ENCODE peak calls at places on chromosomes 16 and 17, in six cellular contexts. One of them, this sample, is unnamed.
A peak's percentile ranks its signal among the peaks of the same experiment; 100 is the strongest.

GRCh38 chr17:71423871-71424546 is 696.8 kb upstream of the SOX9 start:
- DNase-seq in sigmoid colon: no peak
- DNase-seq in astrocyte of the spinal cord: peak; percentile 56
- DNase-seq in foreskin fibroblast: no peak
- DNase-seq in RWPE1: peak; percentile 86
- DNase-seq in HCEC 1CT: peak; percentile 17
- DNase-seq in this sample: no peak

GRCh38 chr17:71251276-71251675 is 869.5 kb upstream of the SOX9 start:
- DNase-seq in foreskin fibroblast: no peak
- DNase-seq in RWPE1: no peak
- DNase-seq in astrocyte of the spinal cord: peak; percentile 16
- DNase-seq in HCEC 1CT: peak; percentile 54
- DNase-seq in sigmoid colon: no peak
- DNase-seq in this sample: no peak

GRCh38 chr17:44557653-44558285 is 485 bp downstream of the FZD2 start:
- DNase-seq in HCEC 1CT: peak; percentile 67
- DNase-seq in astrocyte of the spinal cord: peak; percentile 81
- DNase-seq in foreskin fibroblast: peak; percentile 57
- DNase-seq in sigmoid colon: peak; percentile 69
- DNase-seq in RWPE1: no peak
- DNase-seq in this sample: no peak

GRCh38 chr16:29820271-29820701 is at the start of gene MVP:
- DNase-seq in HCEC 1CT: peak; percentile 74
- DNase-seq in sigmoid colon: peak; percentile 89
- DNase-seq in foreskin fibroblast: peak; percentile 77
- DNase-seq in astrocyte of the spinal cord: peak; percentile 66
- DNase-seq in RWPE1: peak; percentile 80
- DNase-seq in this sample: no peak

GRCh38 chr16:46745594-46745993 is 2.5 kb downstream of the MYLK3 start:
- DNase-seq in HCEC 1CT: no peak
- DNase-seq in RWPE1: no peak
- DNase-seq in sigmoid colon: peak; percentile 32
- DNase-seq in astrocyte of the spinal cord: no peak
- DNase-seq in foreskin fibroblast: no peak
- DNase-seq in this sample: no peak

GRCh38 chr16:87420401-87421368 is 28.5 kb downstream of the MAP1LC3B start:
- DNase-seq in astrocyte of the spinal cord: no peak
- DNase-seq in HCEC 1CT: no peak
- DNase-seq in foreskin fibroblast: no peak
- DNase-seq in RWPE1: no peak
- DNase-seq in sigmoid colon: peak; percentile 55
- DNase-seq in this sample: no peak

GRCh38 chr17:74730491-74731346 is 6.3 kb upstream of the RAB37 start:
- DNase-seq in astrocyte of the spinal cord: no peak
- DNase-seq in RWPE1: no peak
- DNase-seq in HCEC 1CT: no peak
- DNase-seq in foreskin fibroblast: no peak
- DNase-seq in sigmoid colon: no peak
- DNase-seq in this sample: no peak

GRCh38 chr17:7916799-7917198 is 710 bp upstream of the RNF227 start:
- DNase-seq in RWPE1: peak; percentile 9
- DNase-seq in foreskin fibroblast: peak; percentile 62
- DNase-seq in HCEC 1CT: no peak
- DNase-seq in sigmoid colon: no peak
- DNase-seq in astrocyte of the spinal cord: no peak
- DNase-seq in this sample: no peak

GRCh38 chr16:57185446-57185944 is 344 bp downstream of the PSME3IP1 start:
- DNase-seq in sigmoid colon: peak; percentile 82
- DNase-seq in HCEC 1CT: peak; percentile 74
- DNase-seq in foreskin fibroblast: peak; percentile 67
- DNase-seq in RWPE1: peak; percentile 60
- DNase-seq in astrocyte of the spinal cord: peak; percentile 61
- DNase-seq in this sample: no peak

GRCh38 chr16:12580809-12581208 is 222.9 kb downstream of the CPPED1 start:
- DNase-seq in RWPE1: no peak
- DNase-seq in HCEC 1CT: no peak
- DNase-seq in sigmoid colon: peak; percentile 49
- DNase-seq in astrocyte of the spinal cord: no peak
- DNase-seq in foreskin fibroblast: no peak
- DNase-seq in this sample: no peak

GRCh38 chr16:20114356-20114755 is 40.7 kb upstream of the GPR139 start:
- DNase-seq in RWPE1: peak; percentile 82
- DNase-seq in HCEC 1CT: no peak
- DNase-seq in astrocyte of the spinal cord: no peak
- DNase-seq in foreskin fibroblast: no peak
- DNase-seq in sigmoid colon: peak; percentile 76
- DNase-seq in this sample: no peak

GRCh38 chr16:5977329-5977728 is 879.7 kb upstream of the EEF2KMT start:
- DNase-seq in foreskin fibroblast: no peak
- DNase-seq in astrocyte of the spinal cord: no peak
- DNase-seq in HCEC 1CT: no peak
- DNase-seq in sigmoid colon: no peak
- DNase-seq in RWPE1: no peak
- DNase-seq in this sample: no peak

GRCh38 chr17:2181206-2181983 is 122.2 kb downstream of the SMG6 start:
- DNase-seq in RWPE1: no peak
- DNase-seq in foreskin fibroblast: peak; percentile 92
- DNase-seq in HCEC 1CT: peak; percentile 85
- DNase-seq in sigmoid colon: peak; percentile 94
- DNase-seq in astrocyte of the spinal cord: peak; percentile 96
- DNase-seq in this sample: peak; percentile 98

GRCh38 chr16:49825006-49825405 is 30.9 kb downstream of the ZNF423 start:
- DNase-seq in foreskin fibroblast: no peak
- DNase-seq in sigmoid colon: no peak
- DNase-seq in astrocyte of the spinal cord: no peak
- DNase-seq in HCEC 1CT: no peak
- DNase-seq in RWPE1: no peak
- DNase-seq in this sample: no peak

GRCh38 chr17:61251939-61252865 is 147.4 kb upstream of the TBX2 start:
- DNase-seq in astrocyte of the spinal cord: peak; percentile 99
- DNase-seq in sigmoid colon: peak; percentile 95
- DNase-seq in HCEC 1CT: peak; percentile 97
- DNase-seq in RWPE1: no peak
- DNase-seq in foreskin fibroblast: peak; percentile 100
- DNase-seq in this sample: peak; percentile 97

GRCh38 chr17:4087911-4088693 is 54.7 kb downstream of the ZZEF1 start:
- DNase-seq in HCEC 1CT: no peak
- DNase-seq in foreskin fibroblast: peak; percentile 29
- DNase-seq in astrocyte of the spinal cord: peak; percentile 50
- DNase-seq in sigmoid colon: no peak
- DNase-seq in RWPE1: no peak
- DNase-seq in this sample: peak; percentile 39

GRCh38 chr17:67016039-67016762 is 28.2 kb upstream of the CACNG1 start:
- DNase-seq in astrocyte of the spinal cord: no peak
- DNase-seq in HCEC 1CT: no peak
- DNase-seq in RWPE1: no peak
- DNase-seq in foreskin fibroblast: no peak
- DNase-seq in sigmoid colon: no peak
- DNase-seq in this sample: no peak

GRCh38 chr16:27976990-27977389 is 86.5 kb downstream of the GSG1L start:
- DNase-seq in RWPE1: no peak
- DNase-seq in sigmoid colon: no peak
- DNase-seq in HCEC 1CT: no peak
- DNase-seq in astrocyte of the spinal cord: no peak
- DNase-seq in foreskin fibroblast: no peak
- DNase-seq in this sample: no peak

GRCh38 chr17:47615766-47616424 is 33.8 kb upstream of the KPNB1 start:
- DNase-seq in RWPE1: peak; percentile 19
- DNase-seq in HCEC 1CT: peak; percentile 42
- DNase-seq in sigmoid colon: no peak
- DNase-seq in foreskin fibroblast: peak; percentile 26
- DNase-seq in astrocyte of the spinal cord: peak; percentile 68
- DNase-seq in this sample: peak; percentile 36

GRCh38 chr16:27432600-27432957 is 30.6 kb downstream of the IL21R start:
- DNase-seq in astrocyte of the spinal cord: peak; percentile 70
- DNase-seq in HCEC 1CT: no peak
- DNase-seq in RWPE1: peak; percentile 55
- DNase-seq in sigmoid colon: peak; percentile 5
- DNase-seq in foreskin fibroblast: peak; percentile 11
- DNase-seq in this sample: peak; percentile 82

GRCh38 chr17:16342979-16343378 is 10.3 kb downstream of the CENPV start:
- DNase-seq in foreskin fibroblast: no peak
- DNase-seq in astrocyte of the spinal cord: peak; percentile 59
- DNase-seq in HCEC 1CT: peak; percentile 32
- DNase-seq in sigmoid colon: peak; percentile 56
- DNase-seq in RWPE1: no peak
- DNase-seq in this sample: no peak

GRCh38 chr16:4846503-4846900 is 586 bp downstream of the GLYR1 start:
- DNase-seq in foreskin fibroblast: peak; percentile 46
- DNase-seq in sigmoid colon: peak; percentile 70
- DNase-seq in RWPE1: peak; percentile 24
- DNase-seq in astrocyte of the spinal cord: peak; percentile 56
- DNase-seq in HCEC 1CT: peak; percentile 33
- DNase-seq in this sample: peak; percentile 31

GRCh38 chr16:77183137-77183536 is 7.9 kb upstream of the MON1B start:
- DNase-seq in HCEC 1CT: no peak
- DNase-seq in sigmoid colon: no peak
- DNase-seq in astrocyte of the spinal cord: no peak
- DNase-seq in foreskin fibroblast: no peak
- DNase-seq in RWPE1: peak; percentile 36
- DNase-seq in this sample: no peak

GRCh38 chr16:11560701-11561439 is 25.8 kb downstream of the LITAF start:
- DNase-seq in RWPE1: peak; percentile 30
- DNase-seq in astrocyte of the spinal cord: peak; percentile 9
- DNase-seq in foreskin fibroblast: peak; percentile 64
- DNase-seq in sigmoid colon: no peak
- DNase-seq in HCEC 1CT: no peak
- DNase-seq in this sample: no peak

GRCh38 chr16:50067290-50067853 is 1.6 kb downstream of the HEATR3 start:
- DNase-seq in astrocyte of the spinal cord: peak; percentile 66
- DNase-seq in HCEC 1CT: peak; percentile 56
- DNase-seq in RWPE1: peak; percentile 16
- DNase-seq in sigmoid colon: no peak
- DNase-seq in foreskin fibroblast: peak; percentile 57
- DNase-seq in this sample: peak; percentile 28

GRCh38 chr17:9002610-9003354 is 18.5 kb upstream of the NTN1 start:
- DNase-seq in HCEC 1CT: no peak
- DNase-seq in astrocyte of the spinal cord: no peak
- DNase-seq in sigmoid colon: no peak
- DNase-seq in RWPE1: no peak
- DNase-seq in foreskin fibroblast: no peak
- DNase-seq in this sample: no peak